ENCODE peak calls at places on chromosomes 11 and 22, in four cellular contexts. D is GM12878, L is cardiac muscle cell, C is AG04450. W is an unnamed sample.

GRCh38 chr22:18133452-18133851 is 16.5 kb upstream of the USP18 start:
- DNase-seq in D (no peak), L (no peak), C (no peak), W (no peak)

GRCh38 chr11:119315139-119316016 is 1.6 kb downstream of the MCAM start:
- DNase-seq in D (no peak), L (peak; percentile 25), C (no peak), W (peak; percentile 19)

GRCh38 chr11:118892515-118892914 is 8.8 kb downstream of the CXCR5 start:
- DNase-seq in D (no peak), L (no peak), C (no peak), W (no peak)

GRCh38 chr11:120522021-120522420 is 10.5 kb downstream of the GRIK4 start:
- DNase-seq in D (no peak), L (no peak), C (no peak), W (no peak)

GRCh38 chr11:27933992-27934829 is 173.7 kb downstream of the KIF18A start:
- DNase-seq in D (no peak), L (no peak), C (peak; percentile 89), W (peak; percentile 32)

GRCh38 chr22:25077964-25078363 is 121.7 kb upstream of the CRYBB3 start:
- DNase-seq in D (no peak), L (no peak), C (no peak), W (no peak)

GRCh38 chr22:39177791-39178190 is 25.3 kb upstream of the CBX7 start:
- DNase-seq in D (no peak), L (no peak), C (no peak), W (no peak)

GRCh38 chr11:57745206-57745605 is 3.9 kb downstream of the SELENOH start:
- DNase-seq in D (no peak), L (no peak), C (no peak), W (no peak)

GRCh38 chr22:39309364-39309861 is 10.0 kb downstream of the RPL3 start:
- DNase-seq in D (no peak), L (no peak), C (no peak), W (no peak)

GRCh38 chr11:130785376-130786110 is 130.7 kb downstream of the SNX19 start:
- DNase-seq in D (no peak), L (no peak), C (peak; percentile 39), W (no peak)

GRCh38 chr22:49995059-49995412 is 17.5 kb downstream of the IL17REL start:
- DNase-seq in D (no peak), L (no peak), C (no peak), W (no peak)

GRCh38 chr11:6405039-6405667 is 13.7 kb downstream of the APBB1 start:
- DNase-seq in D (no peak), L (no peak), C (no peak), W (no peak)

GRCh38 chr11:44950625-44951472 is at the start of gene TP53I11:
- DNase-seq in D (no peak), L (peak; percentile 87), C (no peak), W (peak; percentile 89)

GRCh38 chr11:59555601-59556114 is 44.3 kb downstream of the OR4D9 start:
- DNase-seq in D (no peak), L (no peak), C (no peak), W (no peak)

GRCh38 chr11:118623291-118623655 is 15.9 kb downstream of the PHLDB1 start:
- DNase-seq in D (no peak), L (peak; percentile 49), C (no peak), W (peak; percentile 81)

GRCh38 chr11:111512296-111513239 is at the start of gene BTG4:
- DNase-seq in D (no peak), L (peak; percentile 34), C (no peak), W (peak; percentile 26)

GRCh38 chr11:61742391-61742790 is 10.0 kb upstream of the MYRF start:
- DNase-seq in D (no peak), L (no peak), C (no peak), W (no peak)

GRCh38 chr22:23777776-23778575 is 5.3 kb downstream of the MMP11 start:
- DNase-seq in D (no peak), L (no peak), C (no peak), W (no peak)

GRCh38 chr22:29833392-29833949 is 4.6 kb downstream of the ASCC2 start:
- DNase-seq in D (no peak), L (peak; percentile 41), C (no peak), W (no peak)

GRCh38 chr11:47924184-47924671 is 56.1 kb upstream of the PTPRJ start:
- DNase-seq in D (no peak), L (no peak), C (no peak), W (peak; percentile 88)

GRCh38 chr11:70467196-70468085 is 69.1 kb downstream of the CTTN start:
- DNase-seq in D (peak; percentile 45), L (peak; percentile 77), C (no peak), W (peak; percentile 38)

GRCh38 chr11:43053638-43054412 is 258.0 kb upstream of the API5 start:
- DNase-seq in D (no peak), L (no peak), C (no peak), W (no peak)

GRCh38 chr11:104078995-104079394 is 42.6 kb downstream of the DDI1 start:
- DNase-seq in D (no peak), L (no peak), C (no peak), W (no peak)

GRCh38 chr11:6568191-6568918 is 35.1 kb downstream of the RRP8 start:
- DNase-seq in D (no peak), L (peak; percentile 70), C (peak; percentile 38), W (peak; percentile 56)

GRCh38 chr22:30908051-30908461 is 60.5 kb downstream of the MORC2 start:
- DNase-seq in D (no peak), L (no peak), C (no peak), W (no peak)

GRCh38 chr11:71330996-71331395 is 78.6 kb upstream of the SHANK2 start:
- DNase-seq in D (no peak), L (no peak), C (no peak), W (no peak)

GRCh38 chr11:15807827-15808226 is 548.5 kb downstream of the SOX6 start:
- DNase-seq in D (no peak), L (no peak), C (no peak), W (no peak)

GRCh38 chr22:38051261-38051660 is 5.9 kb upstream of the PICK1 start:
- DNase-seq in D (no peak), L (no peak), C (no peak), W (no peak)

GRCh38 chr22:45207981-45208664 is 32.6 kb downstream of the KIAA0930 start:
- DNase-seq in D (no peak), L (no peak), C (peak; percentile 76), W (no peak)

GRCh38 chr11:107844041-107844440 is 14.5 kb downstream of the SLC35F2 start:
- DNase-seq in D (no peak), L (no peak), C (no peak), W (peak; percentile 74)

GRCh38 chr22:37552560-37553163 is 7.6 kb upstream of the CDC42EP1 start:
- DNase-seq in D (no peak), L (peak; percentile 70), C (no peak), W (peak; percentile 56)

GRCh38 chr22:44834065-44834464 is 81.7 kb downstream of the ARHGAP8 start:
- DNase-seq in D (no peak), L (no peak), C (no peak), W (no peak)

GRCh38 chr11:15536438-15536837 is 421.7 kb downstream of the INSC start:
- DNase-seq in D (no peak), L (no peak), C (no peak), W (no peak)

GRCh38 chr11:67284811-67285540 is 4.1 kb upstream of the ANKRD13D start:
- DNase-seq in D (no peak), L (no peak), C (no peak), W (no peak)

GRCh38 chr11:73386026-73386425 is 9.8 kb downstream of the RELT start:
- DNase-seq in D (peak; percentile 49), L (no peak), C (no peak), W (no peak)
- H3K4me3 ChIP-seq in D (peak overlapping the region; percentile 66), L (no peak overlapping the region), C (no peak overlapping the region), W (no peak overlapping the region)

DNA sequence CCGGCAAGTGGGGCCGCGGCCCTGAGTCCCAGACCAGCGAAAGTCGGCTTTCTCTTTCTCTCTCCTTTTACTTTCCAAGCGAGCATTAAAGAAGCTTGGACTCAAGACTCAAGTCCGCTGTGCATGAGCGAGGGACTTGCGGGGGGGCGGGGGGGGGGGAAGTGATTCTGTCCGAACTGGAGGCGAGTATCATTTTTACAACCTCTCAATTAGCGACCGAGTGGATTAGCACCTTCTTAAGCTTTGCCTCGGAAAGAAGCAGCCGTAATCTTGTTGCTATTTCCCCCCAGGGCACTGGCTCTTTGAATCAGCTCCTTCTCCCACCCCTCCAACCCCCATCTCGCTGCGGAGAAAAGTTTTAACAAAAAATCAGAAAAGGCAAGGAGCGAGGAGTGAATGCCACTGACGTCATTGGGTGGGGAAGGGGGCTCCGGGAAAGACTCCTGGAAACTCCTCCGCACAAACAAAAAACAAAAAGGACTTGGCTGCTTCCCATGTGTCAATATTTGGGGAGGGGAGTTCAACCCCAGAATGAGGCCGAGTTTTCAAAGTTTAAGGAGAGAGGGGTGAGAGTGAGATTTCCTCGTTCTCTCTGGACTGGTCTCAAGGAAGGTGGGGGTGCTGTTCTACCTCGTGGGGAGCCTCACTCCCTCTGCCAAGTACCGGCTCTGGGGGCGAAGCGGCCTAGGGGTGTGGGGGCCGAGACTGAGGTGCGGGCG is 2.3 kb upstream of the PAX6 start:
- DNase-seq in D (no peak), L (no peak), C (no peak), W (no peak)
- H3K9me3 ChIP-seq in D (no peaks in the 10 kb centered on the region), L (no peaks in the 10 kb centered on the region), C (peaks cover 15% of the 10 kb centered on the region), W (no peaks in the 10 kb centered on the region)

DNA sequence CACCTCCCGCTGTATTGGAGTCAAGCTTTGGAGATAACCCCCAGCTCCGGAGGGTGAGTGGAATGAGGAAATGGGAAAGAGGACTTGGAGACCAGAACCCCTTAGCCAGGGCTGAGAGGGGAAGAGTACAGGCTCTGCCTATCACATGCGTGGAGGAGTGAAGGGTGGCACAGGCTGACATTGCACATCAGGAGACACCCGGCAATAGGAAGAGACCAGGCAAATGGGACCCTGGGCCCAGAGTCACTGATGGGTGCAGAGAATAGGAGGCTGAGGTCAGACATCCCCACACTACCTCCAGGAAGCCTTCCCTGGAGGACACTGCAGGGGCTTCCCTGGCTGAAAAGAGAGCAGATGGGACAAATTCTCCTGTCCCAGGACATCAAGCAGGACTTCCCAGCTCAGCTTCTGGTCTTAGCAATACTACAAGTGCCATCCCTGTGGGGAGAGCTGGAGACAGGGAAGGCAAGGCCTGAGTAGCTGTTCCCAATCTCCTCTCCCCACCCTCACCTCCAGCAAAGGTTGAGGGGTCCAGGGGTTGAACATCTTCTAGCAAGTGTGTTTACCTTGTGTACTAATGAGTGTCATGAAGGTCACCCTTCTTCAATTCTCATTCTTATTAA is 160.7 kb downstream of the BUD13 start:
- DNase-seq in D (no peak), L (no peak), C (no peak), W (no peak)
- H3K27me3 ChIP-seq in D (no peaks in the 10 kb centered on the region), L (no peaks in the 10 kb centered on the region), C (no peaks in the 10 kb centered on the region), W (peaks cover 2% of the 10 kb centered on the region)

DNA sequence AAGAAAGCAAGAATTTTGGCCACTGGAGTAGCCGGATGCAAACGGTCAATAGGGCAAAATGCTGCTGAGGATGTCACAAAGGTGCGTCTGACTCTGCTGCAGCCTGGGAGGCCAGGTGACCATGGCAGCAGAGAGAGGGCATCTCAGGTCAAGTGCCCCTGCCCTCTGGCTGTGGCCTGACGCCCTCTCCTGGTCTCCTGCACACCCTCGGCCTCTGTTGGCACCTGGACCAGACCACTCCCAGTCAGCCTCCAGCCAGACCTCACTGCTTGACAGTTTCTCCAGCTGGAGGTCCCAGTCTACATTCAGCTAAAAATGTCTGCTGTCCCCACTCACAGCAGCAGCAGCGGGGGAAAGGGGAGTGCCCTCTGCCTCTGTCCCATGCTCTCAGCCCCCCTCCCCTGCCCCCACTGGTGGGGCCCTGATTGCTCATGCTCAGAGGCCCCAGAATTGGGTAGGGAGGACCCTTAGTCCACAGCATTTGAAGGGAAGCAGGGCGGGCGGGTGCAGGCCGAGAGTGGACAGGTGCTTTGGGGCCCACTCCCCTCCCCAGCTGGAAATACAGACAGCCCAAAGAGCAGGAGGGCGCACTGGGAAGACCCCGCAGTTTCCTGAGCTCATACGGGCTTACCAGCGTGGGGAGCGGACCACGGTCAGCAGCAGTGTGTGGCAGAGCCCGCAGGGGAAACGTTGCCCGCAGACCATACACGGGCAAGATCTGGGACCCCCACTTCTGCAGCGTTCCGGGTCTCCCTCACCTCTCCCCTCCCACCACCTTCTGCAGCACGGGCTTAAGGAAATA is 1.6 kb upstream of the BRSK2 start:
- DNase-seq in D (no peak), L (peak; percentile 27), C (no peak), W (no peak)
- H3K4me3 ChIP-seq in D (no peak overlapping the region), L (no peak overlapping the region), C (peak overlapping the region; percentile 66), W (no peak overlapping the region)

W was measured in MG63.